ENCODE peak calls at places on chromosomes 12 and 14, in four cellular contexts. I, X, G and U are unnamed samples.

GRCh38 chr14:22370084-22370847 is 218.8 kb downstream of the DAD1 start:
- DNase-seq in G (no peak), X (no peak), I (no peak), U (no peak)

GRCh38 chr12:64890873-64891468 is 66.5 kb downstream of the TBC1D30 start:
- DNase-seq in G (peak; percentile 28), I (peak; percentile 73), X (peak; percentile 88), U (no peak)

GRCh38 chr12:96322720-96323119 is 77.5 kb downstream of the CDK17 start:
- DNase-seq in G (no peak), X (no peak), I (no peak), U (no peak)

GRCh38 chr14:67943947-67944346 is 124.4 kb downstream of the RAD51B start:
- DNase-seq in I (peak; percentile 86), G (peak; percentile 51), X (peak; percentile 90), U (no peak)

GRCh38 chr12:125393569-125393968 is 328.3 kb downstream of the AACS start:
- DNase-seq in G (no peak), X (no peak), I (no peak), U (no peak)

GRCh38 chr12:65858831-65859230 is 34.5 kb downstream of the HMGA2 start:
- DNase-seq in X (no peak), G (peak; percentile 72), I (peak; percentile 79), U (no peak)

GRCh38 chr12:11853126-11853525 is 203.7 kb downstream of the ETV6 start:
- DNase-seq in G (no peak), X (no peak), I (no peak), U (no peak)

GRCh38 chr14:24613241-24613640 is 3.8 kb upstream of the GZMH start:
- DNase-seq in G (no peak), I (no peak), X (peak; percentile 44), U (no peak)

GRCh38 chr14:31228533-31228932 is 20.9 kb upstream of the HECTD1 start:
- DNase-seq in I (no peak), G (no peak), X (no peak), U (no peak)

GRCh38 chr12:13489246-13489645 is 292.7 kb downstream of the EMP1 start:
- DNase-seq in I (no peak), G (no peak), X (no peak), U (no peak)

GRCh38 chr12:18496156-18496555 is 234.8 kb downstream of the PIK3C2G start:
- DNase-seq in X (no peak), I (no peak), G (no peak), U (no peak)

GRCh38 chr12:109743076-109743910 is 29.7 kb downstream of the FAM222A start:
- DNase-seq in G (no peak), X (no peak), I (no peak), U (peak; percentile 87)

GRCh38 chr12:105983622-105984325 is 155.0 kb downstream of the NUAK1 start:
- DNase-seq in X (no peak), G (peak; percentile 79), I (no peak), U (no peak)

GRCh38 chr12:94545937-94546771 is 86.5 kb upstream of the CEP83 start:
- DNase-seq in G (peak; percentile 17), I (peak; percentile 40), X (no peak), U (no peak)

GRCh38 chr14:90660865-90661570 is 155.2 kb downstream of the TTC7B start:
- DNase-seq in I (no peak), X (peak; percentile 21), G (no peak), U (no peak)

GRCh38 chr12:28611501-28611900 is 421.2 kb downstream of the CCDC91 start:
- DNase-seq in G (no peak), X (no peak), I (no peak), U (no peak)

GRCh38 chr12:114335607-114336006 is 70.3 kb downstream of the TBX5 start:
- DNase-seq in G (no peak), I (no peak), X (no peak), U (no peak)

GRCh38 chr14:73189651-73190050 is 47.7 kb upstream of the PAPLN start:
- DNase-seq in I (no peak), X (no peak), G (no peak), U (no peak)

GRCh38 chr12:29743801-29744200 is 39.9 kb downstream of the TMTC1 start:
- DNase-seq in X (no peak), I (peak; percentile 46), G (peak; percentile 12), U (no peak)

GRCh38 chr12:132740652-132741051 is 21.0 kb downstream of the ANKLE2 start:
- DNase-seq in I (no peak), X (no peak), G (no peak), U (no peak)

GRCh38 chr12:29816869-29817730 is 33.4 kb upstream of the TMTC1 start:
- DNase-seq in G (no peak), I (no peak), X (no peak), U (no peak)

GRCh38 chr14:102498005-102498677 is 11.4 kb downstream of the ANKRD9 start:
- DNase-seq in G (no peak), X (no peak), I (peak; percentile 37), U (no peak)